ENCODE peak calls at places on chromosome 20, in ten cellular contexts. One of them, this sample, is unnamed.

GRCh38 chr20:309841-310644 is 12.7 kb downstream of the ZCCHC3 start:
- DNase-seq in A549: no peak
- DNase-seq in pancreas: peak; percentile 96
- DNase-seq in NB4: peak; percentile 47
- DNase-seq in GM13977: peak; percentile 93
- DNase-seq in AG04450: peak; percentile 99
- DNase-seq in HFFc6: peak; percentile 98
- DNase-seq in nephron progenitor cell: peak; percentile 99
- DNase-seq in neural progenitor cell: peak; percentile 100
- DNase-seq in IMR-90: peak; percentile 99
- DNase-seq in this sample: peak; percentile 75

GRCh38 chr20:26167499-26167898 is 470.8 kb upstream of the ZNF337 start:
- DNase-seq in IMR-90: peak; percentile 31
- DNase-seq in AG04450: no peak
- DNase-seq in GM13977: no peak
- DNase-seq in HFFc6: peak; percentile 42
- DNase-seq in neural progenitor cell: no peak
- DNase-seq in NB4: no peak
- DNase-seq in nephron progenitor cell: no peak
- DNase-seq in A549: no peak
- DNase-seq in pancreas: no peak
- DNase-seq in this sample: no peak

GRCh38 chr20:8020314-8021079 is 936 bp upstream of the TMX4 start:
- DNase-seq in HFFc6: no peak
- DNase-seq in nephron progenitor cell: no peak
- DNase-seq in AG04450: no peak
- DNase-seq in A549: no peak
- DNase-seq in GM13977: peak; percentile 43
- DNase-seq in neural progenitor cell: no peak
- DNase-seq in NB4: peak; percentile 92
- DNase-seq in IMR-90: no peak
- DNase-seq in pancreas: no peak
- DNase-seq in this sample: no peak

GRCh38 chr20:34705383-34706021 is 1.4 kb downstream of the TP53INP2 start:
- DNase-seq in A549: peak; percentile 37
- DNase-seq in pancreas: no peak
- DNase-seq in nephron progenitor cell: no peak
- DNase-seq in IMR-90: peak; percentile 23
- DNase-seq in GM13977: no peak
- DNase-seq in NB4: peak; percentile 60
- DNase-seq in neural progenitor cell: no peak
- DNase-seq in AG04450: no peak
- DNase-seq in HFFc6: peak; percentile 65
- DNase-seq in this sample: no peak

GRCh38 chr20:32523613-32524218 is 61.4 kb downstream of the NOL4L start:
- DNase-seq in nephron progenitor cell: no peak
- DNase-seq in A549: no peak
- DNase-seq in neural progenitor cell: no peak
- DNase-seq in IMR-90: no peak
- DNase-seq in HFFc6: no peak
- DNase-seq in GM13977: no peak
- DNase-seq in pancreas: peak; percentile 23
- DNase-seq in AG04450: no peak
- DNase-seq in NB4: no peak
- DNase-seq in this sample: no peak

GRCh38 chr20:57835053-57835452 is 125.2 kb upstream of the PMEPA1 start:
- DNase-seq in GM13977: no peak
- DNase-seq in IMR-90: no peak
- DNase-seq in AG04450: no peak
- DNase-seq in neural progenitor cell: no peak
- DNase-seq in nephron progenitor cell: no peak
- DNase-seq in pancreas: no peak
- DNase-seq in A549: no peak
- DNase-seq in HFFc6: no peak
- DNase-seq in NB4: no peak
- DNase-seq in this sample: no peak

GRCh38 chr20:20367681-20368413 is at the start of gene INSM1:
- DNase-seq in NB4: no peak
- DNase-seq in pancreas: no peak
- DNase-seq in A549: no peak
- DNase-seq in HFFc6: no peak
- DNase-seq in neural progenitor cell: peak; percentile 90
- DNase-seq in AG04450: no peak
- DNase-seq in IMR-90: no peak
- DNase-seq in nephron progenitor cell: peak; percentile 35
- DNase-seq in GM13977: peak; percentile 63
- DNase-seq in this sample: no peak

GRCh38 chr20:44803383-44803941 is 6.9 kb downstream of the RIMS4 start:
- DNase-seq in A549: no peak
- DNase-seq in nephron progenitor cell: no peak
- DNase-seq in GM13977: no peak
- DNase-seq in NB4: no peak
- DNase-seq in IMR-90: no peak
- DNase-seq in neural progenitor cell: no peak
- DNase-seq in pancreas: no peak
- DNase-seq in HFFc6: no peak
- DNase-seq in AG04450: no peak
- DNase-seq in this sample: no peak

GRCh38 chr20:1952737-1953530 is 40.9 kb downstream of the PDYN start:
- DNase-seq in AG04450: no peak
- DNase-seq in neural progenitor cell: no peak
- DNase-seq in A549: no peak
- DNase-seq in nephron progenitor cell: no peak
- DNase-seq in HFFc6: no peak
- DNase-seq in GM13977: peak; percentile 42
- DNase-seq in NB4: no peak
- DNase-seq in IMR-90: no peak
- DNase-seq in pancreas: no peak
- DNase-seq in this sample: no peak

GRCh38 chr20:3819413-3820047 is 817 bp upstream of the AP5S1 start:
- DNase-seq in A549: no peak
- DNase-seq in IMR-90: no peak
- DNase-seq in AG04450: no peak
- DNase-seq in HFFc6: no peak
- DNase-seq in GM13977: no peak
- DNase-seq in neural progenitor cell: no peak
- DNase-seq in NB4: peak; percentile 55
- DNase-seq in nephron progenitor cell: no peak
- DNase-seq in pancreas: peak; percentile 72
- DNase-seq in this sample: no peak

GRCh38 chr20:64069614-64070243 is 6.7 kb downstream of the TCEA2 start:
- DNase-seq in HFFc6: no peak
- DNase-seq in pancreas: no peak
- DNase-seq in NB4: peak; percentile 58
- DNase-seq in neural progenitor cell: peak; percentile 83
- DNase-seq in GM13977: peak; percentile 77
- DNase-seq in A549: peak; percentile 87
- DNase-seq in AG04450: no peak
- DNase-seq in nephron progenitor cell: peak; percentile 87
- DNase-seq in IMR-90: no peak
- DNase-seq in this sample: no peak

GRCh38 chr20:58837717-58838116 is 13.0 kb downstream of the GNAS-AS1 start:
- DNase-seq in GM13977: no peak
- DNase-seq in IMR-90: no peak
- DNase-seq in nephron progenitor cell: no peak
- DNase-seq in NB4: no peak
- DNase-seq in pancreas: no peak
- DNase-seq in AG04450: no peak
- DNase-seq in HFFc6: no peak
- DNase-seq in neural progenitor cell: no peak
- DNase-seq in A549: no peak
- DNase-seq in this sample: no peak

GRCh38 chr20:58840816-58841538 is 9.7 kb downstream of the GNAS-AS1 start:
- DNase-seq in nephron progenitor cell: no peak
- DNase-seq in NB4: no peak
- DNase-seq in AG04450: no peak
- DNase-seq in HFFc6: no peak
- DNase-seq in pancreas: no peak
- DNase-seq in neural progenitor cell: peak; percentile 45
- DNase-seq in GM13977: no peak
- DNase-seq in A549: no peak
- DNase-seq in IMR-90: no peak
- DNase-seq in this sample: no peak

GRCh38 chr20:58839991-58840747 is 10.5 kb downstream of the GNAS-AS1 start:
- DNase-seq in AG04450: no peak
- DNase-seq in NB4: no peak
- DNase-seq in A549: no peak
- DNase-seq in nephron progenitor cell: peak; percentile 18
- DNase-seq in IMR-90: no peak
- DNase-seq in neural progenitor cell: peak; percentile 51
- DNase-seq in GM13977: no peak
- DNase-seq in HFFc6: no peak
- DNase-seq in pancreas: peak; percentile 64
- DNase-seq in this sample: no peak

GRCh38 chr20:58838174-58838573 is 12.5 kb downstream of the GNAS-AS1 start:
- DNase-seq in pancreas: no peak
- DNase-seq in AG04450: no peak
- DNase-seq in HFFc6: no peak
- DNase-seq in NB4: peak; percentile 36
- DNase-seq in GM13977: no peak
- DNase-seq in neural progenitor cell: no peak
- DNase-seq in IMR-90: no peak
- DNase-seq in A549: no peak
- DNase-seq in nephron progenitor cell: no peak
- DNase-seq in this sample: no peak

GRCh38 chr20:58839474-58839874 is 11.2 kb downstream of the GNAS-AS1 start:
- DNase-seq in neural progenitor cell: peak; percentile 77
- DNase-seq in AG04450: no peak
- DNase-seq in HFFc6: peak; percentile 6
- DNase-seq in NB4: peak; percentile 74
- DNase-seq in GM13977: peak; percentile 67
- DNase-seq in nephron progenitor cell: peak; percentile 72
- DNase-seq in pancreas: peak; percentile 67
- DNase-seq in IMR-90: peak; percentile 24
- DNase-seq in A549: peak; percentile 57
- DNase-seq in this sample: no peak
- TF ChIP-seq CTCF in neural progenitor cell: peak; percentile 57
- TF ChIP-seq CTCF in AG04450: peak; percentile 48
- TF ChIP-seq CTCF in HFFc6: peak; percentile 59
- TF ChIP-seq CTCF in NB4: peak; percentile 27
- TF ChIP-seq CTCF in GM13977: peak; percentile 51
- TF ChIP-seq CTCF in nephron progenitor cell: peak; percentile 55
- TF ChIP-seq CTCF in pancreas: no peak
- TF ChIP-seq CTCF in IMR-90: peak; percentile 31
- TF ChIP-seq CTCF in A549: peak; percentile 60
- TF ChIP-seq CTCF in this sample: no peak

GRCh38 chr20:39103732-39104131 is 141.6 kb downstream of the DHX35 start:
- DNase-seq in GM13977: no peak
- DNase-seq in IMR-90: no peak
- DNase-seq in A549: no peak
- DNase-seq in pancreas: no peak
- DNase-seq in AG04450: no peak
- DNase-seq in nephron progenitor cell: no peak
- DNase-seq in NB4: no peak
- DNase-seq in HFFc6: no peak
- DNase-seq in neural progenitor cell: no peak
- DNase-seq in this sample: no peak

GRCh38 chr20:39107741-39108140 is 145.6 kb downstream of the DHX35 start:
- DNase-seq in GM13977: no peak
- DNase-seq in HFFc6: peak; percentile 40
- DNase-seq in neural progenitor cell: no peak
- DNase-seq in AG04450: no peak
- DNase-seq in nephron progenitor cell: no peak
- DNase-seq in A549: no peak
- DNase-seq in pancreas: no peak
- DNase-seq in NB4: no peak
- DNase-seq in IMR-90: peak; percentile 1
- DNase-seq in this sample: no peak

GRCh38 chr20:39106791-39107190 is 144.6 kb downstream of the DHX35 start:
- DNase-seq in GM13977: no peak
- DNase-seq in AG04450: no peak
- DNase-seq in pancreas: no peak
- DNase-seq in NB4: no peak
- DNase-seq in IMR-90: no peak
- DNase-seq in neural progenitor cell: no peak
- DNase-seq in nephron progenitor cell: no peak
- DNase-seq in HFFc6: no peak
- DNase-seq in A549: no peak
- DNase-seq in this sample: no peak

GRCh38 chr20:39103305-39103704 is 141.2 kb downstream of the DHX35 start:
- DNase-seq in GM13977: no peak
- DNase-seq in A549: no peak
- DNase-seq in AG04450: no peak
- DNase-seq in nephron progenitor cell: no peak
- DNase-seq in IMR-90: no peak
- DNase-seq in pancreas: no peak
- DNase-seq in neural progenitor cell: no peak
- DNase-seq in HFFc6: no peak
- DNase-seq in NB4: no peak
- DNase-seq in this sample: no peak

DNA sequence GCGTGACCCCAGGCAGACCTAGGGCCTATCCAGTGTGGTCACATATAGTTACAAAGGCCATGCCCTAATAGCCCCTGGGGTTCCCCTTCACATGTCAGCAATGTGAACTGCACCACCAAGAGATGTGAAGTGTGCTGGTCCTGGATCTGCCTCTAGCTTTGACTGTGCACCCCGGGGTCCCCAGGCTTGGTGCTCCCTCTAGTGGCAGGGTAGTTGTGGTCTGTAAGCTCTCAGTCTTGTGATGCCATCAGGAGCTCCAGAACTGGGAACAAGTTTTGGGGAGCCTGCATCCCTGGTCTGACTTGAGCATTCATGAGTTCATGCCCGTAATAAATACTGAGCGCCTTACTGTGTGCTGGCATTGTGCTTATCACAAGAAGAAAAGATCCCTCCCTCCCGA is 143.4 kb downstream of the DHX35 start:
- DNase-seq in GM13977: no peak
- DNase-seq in HFFc6: no peak
- DNase-seq in nephron progenitor cell: no peak
- DNase-seq in AG04450: no peak
- DNase-seq in IMR-90: no peak
- DNase-seq in neural progenitor cell: no peak
- DNase-seq in A549: no peak
- DNase-seq in pancreas: no peak
- DNase-seq in NB4: peak; percentile 27
- DNase-seq in this sample: no peak
- TF ChIP-seq CTCF in GM13977: peak; percentile 5
- TF ChIP-seq CTCF in HFFc6: peak; percentile 53
- TF ChIP-seq CTCF in nephron progenitor cell: no peak
- TF ChIP-seq CTCF in AG04450: no peak
- TF ChIP-seq CTCF in IMR-90: no peak
- TF ChIP-seq CTCF in neural progenitor cell: peak; percentile 13
- TF ChIP-seq CTCF in A549: no peak
- TF ChIP-seq CTCF in pancreas: no peak
- TF ChIP-seq CTCF in NB4: peak; percentile 40
- TF ChIP-seq CTCF in this sample: no peak

GRCh38 chr20:51042657-51043247 is 19.8 kb upstream of the KCNG1 start:
- DNase-seq in pancreas: no peak
- DNase-seq in nephron progenitor cell: no peak
- DNase-seq in NB4: no peak
- DNase-seq in GM13977: no peak
- DNase-seq in neural progenitor cell: peak; percentile 53
- DNase-seq in HFFc6: no peak
- DNase-seq in A549: no peak
- DNase-seq in AG04450: no peak
- DNase-seq in IMR-90: no peak
- DNase-seq in this sample: no peak
- TF ChIP-seq CTCF in pancreas: no peak
- TF ChIP-seq CTCF in nephron progenitor cell: peak; percentile 27
- TF ChIP-seq CTCF in NB4: peak; percentile 26
- TF ChIP-seq CTCF in GM13977: peak; percentile 6
- TF ChIP-seq CTCF in neural progenitor cell: peak; percentile 55
- TF ChIP-seq CTCF in HFFc6: peak; percentile 53
- TF ChIP-seq CTCF in A549: no peak
- TF ChIP-seq CTCF in AG04450: no peak
- TF ChIP-seq CTCF in IMR-90: no peak
- TF ChIP-seq CTCF in this sample: no peak

GRCh38 chr20:48329676-48330644 is 497.8 kb downstream of the PREX1 start:
- DNase-seq in NB4: peak; percentile 38
- DNase-seq in IMR-90: peak; percentile 51
- DNase-seq in neural progenitor cell: peak; percentile 58
- DNase-seq in pancreas: no peak
- DNase-seq in AG04450: no peak
- DNase-seq in nephron progenitor cell: peak; percentile 53
- DNase-seq in A549: peak; percentile 39
- DNase-seq in HFFc6: no peak
- DNase-seq in GM13977: peak; percentile 60
- DNase-seq in this sample: no peak
- TF ChIP-seq CTCF in NB4: peak; percentile 62
- TF ChIP-seq CTCF in IMR-90: no peak
- TF ChIP-seq CTCF in neural progenitor cell: peak; percentile 56
- TF ChIP-seq CTCF in pancreas: peak; percentile 7
- TF ChIP-seq CTCF in AG04450: peak; percentile 44
- TF ChIP-seq CTCF in nephron progenitor cell: peak; percentile 42
- TF ChIP-seq CTCF in A549: peak; percentile 25
- TF ChIP-seq CTCF in HFFc6: peak; percentile 26
- TF ChIP-seq CTCF in GM13977: peak; percentile 51
- TF ChIP-seq CTCF in this sample: no peak

This sample was measured in natural killer cell.